ENCODE peak calls at places on chromosomes 13 and 19, in seven cellular contexts. One of them, this sample, is unnamed.

GRCh38 chr13:110617326-110618072 is 2.2 kb downstream of the NAXD start:
- DNase-seq in D721Med: no peak
- DNase-seq in CD8-positive, alpha-beta T cell: no peak
- DNase-seq in H9: no peak
- DNase-seq in neural crest cell: no peak
- DNase-seq in right lobe of liver: no peak
- DNase-seq in nephron progenitor cell: no peak
- DNase-seq in this sample: no peak

GRCh38 chr13:36872621-36873020 is 47.4 kb downstream of the SMAD9 start:
- DNase-seq in D721Med: no peak
- DNase-seq in CD8-positive, alpha-beta T cell: no peak
- DNase-seq in H9: peak; percentile 51
- DNase-seq in neural crest cell: no peak
- DNase-seq in right lobe of liver: no peak
- DNase-seq in nephron progenitor cell: peak; percentile 6
- DNase-seq in this sample: no peak

GRCh38 chr13:114249062-114249461 is 14.4 kb downstream of the CDC16 start:
- DNase-seq in D721Med: no peak
- DNase-seq in CD8-positive, alpha-beta T cell: no peak
- DNase-seq in H9: no peak
- DNase-seq in neural crest cell: no peak
- DNase-seq in right lobe of liver: no peak
- DNase-seq in nephron progenitor cell: no peak
- DNase-seq in this sample: no peak

GRCh38 chr19:20359933-20360720 is 193.1 kb downstream of the ZNF486 start:
- DNase-seq in D721Med: peak; percentile 25
- DNase-seq in CD8-positive, alpha-beta T cell: no peak
- DNase-seq in H9: peak; percentile 64
- DNase-seq in neural crest cell: peak; percentile 26
- DNase-seq in right lobe of liver: no peak
- DNase-seq in nephron progenitor cell: no peak
- DNase-seq in this sample: peak; percentile 78

GRCh38 chr13:21458816-21459701 is at the start of gene ZDHHC20:
- DNase-seq in D721Med: peak; percentile 57
- DNase-seq in CD8-positive, alpha-beta T cell: peak; percentile 89
- DNase-seq in H9: peak; percentile 91
- DNase-seq in neural crest cell: peak; percentile 94
- DNase-seq in right lobe of liver: peak; percentile 94
- DNase-seq in nephron progenitor cell: peak; percentile 96
- DNase-seq in this sample: peak; percentile 94

GRCh38 chr19:13588953-13589833 is 82.9 kb upstream of the CACNA1A start:
- DNase-seq in D721Med: no peak
- DNase-seq in CD8-positive, alpha-beta T cell: peak; percentile 78
- DNase-seq in H9: peak; percentile 86
- DNase-seq in neural crest cell: peak; percentile 93
- DNase-seq in right lobe of liver: peak; percentile 74
- DNase-seq in nephron progenitor cell: peak; percentile 92
- DNase-seq in this sample: peak; percentile 92

GRCh38 chr19:33769208-33769607 is 27.5 kb upstream of the KCTD15 start:
- DNase-seq in D721Med: no peak
- DNase-seq in CD8-positive, alpha-beta T cell: no peak
- DNase-seq in H9: no peak
- DNase-seq in neural crest cell: no peak
- DNase-seq in right lobe of liver: no peak
- DNase-seq in nephron progenitor cell: no peak
- DNase-seq in this sample: no peak

GRCh38 chr19:33304760-33305647 is 2.7 kb upstream of the CEBPA start:
- DNase-seq in D721Med: no peak
- DNase-seq in CD8-positive, alpha-beta T cell: no peak
- DNase-seq in H9: peak; percentile 31
- DNase-seq in neural crest cell: no peak
- DNase-seq in right lobe of liver: peak; percentile 89
- DNase-seq in nephron progenitor cell: no peak
- DNase-seq in this sample: no peak

GRCh38 chr13:106762711-106763110 is 194.8 kb upstream of the ARGLU1 start:
- DNase-seq in D721Med: no peak
- DNase-seq in CD8-positive, alpha-beta T cell: no peak
- DNase-seq in H9: no peak
- DNase-seq in neural crest cell: no peak
- DNase-seq in right lobe of liver: no peak
- DNase-seq in nephron progenitor cell: no peak
- DNase-seq in this sample: no peak

GRCh38 chr13:23790591-23791170 is 98.5 kb downstream of the MIPEP start:
- DNase-seq in D721Med: no peak
- DNase-seq in CD8-positive, alpha-beta T cell: no peak
- DNase-seq in H9: no peak
- DNase-seq in neural crest cell: no peak
- DNase-seq in right lobe of liver: no peak
- DNase-seq in nephron progenitor cell: no peak
- DNase-seq in this sample: no peak

GRCh38 chr13:81171065-81171647 is 830.2 kb upstream of the SPRY2 start:
- DNase-seq in D721Med: no peak
- DNase-seq in CD8-positive, alpha-beta T cell: no peak
- DNase-seq in H9: no peak
- DNase-seq in neural crest cell: no peak
- DNase-seq in right lobe of liver: no peak
- DNase-seq in nephron progenitor cell: no peak
- DNase-seq in this sample: no peak

GRCh38 chr19:34274827-34275625 is 20.7 kb downstream of the GARRE1 start:
- DNase-seq in D721Med: no peak
- DNase-seq in CD8-positive, alpha-beta T cell: no peak
- DNase-seq in H9: no peak
- DNase-seq in neural crest cell: no peak
- DNase-seq in right lobe of liver: no peak
- DNase-seq in nephron progenitor cell: no peak
- DNase-seq in this sample: no peak

GRCh38 chr13:98169331-98169730 is 7.7 kb downstream of the RNF113B start:
- DNase-seq in D721Med: no peak
- DNase-seq in CD8-positive, alpha-beta T cell: no peak
- DNase-seq in H9: no peak
- DNase-seq in neural crest cell: no peak
- DNase-seq in right lobe of liver: no peak
- DNase-seq in nephron progenitor cell: no peak
- DNase-seq in this sample: no peak

GRCh38 chr13:48804836-48805601 is 151.3 kb downstream of the CYSLTR2 start:
- DNase-seq in D721Med: no peak
- DNase-seq in CD8-positive, alpha-beta T cell: no peak
- DNase-seq in H9: no peak
- DNase-seq in neural crest cell: no peak
- DNase-seq in right lobe of liver: no peak
- DNase-seq in nephron progenitor cell: no peak
- DNase-seq in this sample: no peak

GRCh38 chr13:29500426-29500825 is 95.1 kb downstream of the SLC7A1 start:
- DNase-seq in D721Med: no peak
- DNase-seq in CD8-positive, alpha-beta T cell: no peak
- DNase-seq in H9: no peak
- DNase-seq in neural crest cell: no peak
- DNase-seq in right lobe of liver: no peak
- DNase-seq in nephron progenitor cell: no peak
- DNase-seq in this sample: no peak

GRCh38 chr13:112715715-112716460 is 26.1 kb downstream of the ATP11A start:
- DNase-seq in D721Med: no peak
- DNase-seq in CD8-positive, alpha-beta T cell: no peak
- DNase-seq in H9: no peak
- DNase-seq in neural crest cell: no peak
- DNase-seq in right lobe of liver: no peak
- DNase-seq in nephron progenitor cell: no peak
- DNase-seq in this sample: no peak

GRCh38 chr19:35501684-35502083 is 11.4 kb upstream of the KRTDAP start:
- DNase-seq in D721Med: no peak
- DNase-seq in CD8-positive, alpha-beta T cell: no peak
- DNase-seq in H9: no peak
- DNase-seq in neural crest cell: no peak
- DNase-seq in right lobe of liver: no peak
- DNase-seq in nephron progenitor cell: no peak
- DNase-seq in this sample: no peak

GRCh38 chr13:97067342-97067895 is 73.1 kb upstream of the OXGR1 start:
- DNase-seq in D721Med: no peak
- DNase-seq in CD8-positive, alpha-beta T cell: no peak
- DNase-seq in H9: no peak
- DNase-seq in neural crest cell: no peak
- DNase-seq in right lobe of liver: no peak
- DNase-seq in nephron progenitor cell: no peak
- DNase-seq in this sample: no peak

GRCh38 chr13:109816979-109817275 is 30.5 kb upstream of the IRS2 start:
- DNase-seq in D721Med: no peak
- DNase-seq in CD8-positive, alpha-beta T cell: no peak
- DNase-seq in H9: no peak
- DNase-seq in neural crest cell: no peak
- DNase-seq in right lobe of liver: no peak
- DNase-seq in nephron progenitor cell: no peak
- DNase-seq in this sample: no peak

GRCh38 chr13:110651726-110652230 is 36.4 kb downstream of the NAXD start:
- DNase-seq in D721Med: no peak
- DNase-seq in CD8-positive, alpha-beta T cell: no peak
- DNase-seq in H9: no peak
- DNase-seq in neural crest cell: no peak
- DNase-seq in right lobe of liver: no peak
- DNase-seq in nephron progenitor cell: no peak
- DNase-seq in this sample: no peak

GRCh38 chr19:15437355-15438123 is 12.2 kb downstream of the WIZ start:
- DNase-seq in D721Med: no peak
- DNase-seq in CD8-positive, alpha-beta T cell: no peak
- DNase-seq in H9: no peak
- DNase-seq in neural crest cell: no peak
- DNase-seq in right lobe of liver: no peak
- DNase-seq in nephron progenitor cell: no peak
- DNase-seq in this sample: no peak
- TF ChIP-seq CTCF in D721Med: peak; percentile 1
- TF ChIP-seq CTCF in CD8-positive, alpha-beta T cell: no peak
- TF ChIP-seq CTCF in H9: no peak
- TF ChIP-seq CTCF in neural crest cell: no peak
- TF ChIP-seq CTCF in right lobe of liver: no peak
- TF ChIP-seq CTCF in nephron progenitor cell: no peak
- TF ChIP-seq CTCF in this sample: no peak

DNA sequence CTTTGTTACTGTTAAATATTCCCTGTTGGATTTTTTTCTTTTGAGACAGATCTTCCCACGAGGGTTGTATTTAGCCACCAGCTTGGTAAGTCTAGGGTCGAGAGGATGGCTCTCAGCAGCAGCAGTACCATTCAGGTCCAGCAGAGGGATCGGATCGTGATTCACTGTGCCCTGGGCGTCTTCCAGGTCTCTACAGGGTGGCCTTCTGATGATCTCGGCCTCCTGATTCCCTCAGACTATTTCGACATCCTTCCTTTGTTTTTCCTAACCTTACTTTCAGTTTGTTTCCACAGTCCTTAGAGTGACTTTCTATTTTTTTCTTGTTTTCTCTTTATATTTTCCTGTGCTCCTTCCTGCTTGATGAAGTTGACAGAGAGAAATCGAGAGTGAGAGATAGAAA is 1436.9 kb downstream of the UQCRFS1 start:
- DNase-seq in D721Med: no peak
- DNase-seq in CD8-positive, alpha-beta T cell: no peak
- DNase-seq in H9: peak; percentile 39
- DNase-seq in neural crest cell: no peak
- DNase-seq in right lobe of liver: no peak
- DNase-seq in nephron progenitor cell: no peak
- DNase-seq in this sample: no peak
- TF ChIP-seq CTCF in D721Med: no peak
- TF ChIP-seq CTCF in CD8-positive, alpha-beta T cell: no peak
- TF ChIP-seq CTCF in H9: peak; percentile 51
- TF ChIP-seq CTCF in neural crest cell: peak; percentile 37
- TF ChIP-seq CTCF in right lobe of liver: peak; percentile 12
- TF ChIP-seq CTCF in nephron progenitor cell: no peak
- TF ChIP-seq CTCF in this sample: peak; percentile 39

GRCh38 chr13:41060723-41061074 is 610 bp upstream of the WBP4 start:
- DNase-seq in D721Med: no peak
- DNase-seq in CD8-positive, alpha-beta T cell: peak; percentile 72
- DNase-seq in H9: peak; percentile 74
- DNase-seq in neural crest cell: peak; percentile 78
- DNase-seq in right lobe of liver: peak; percentile 88
- DNase-seq in nephron progenitor cell: peak; percentile 87
- DNase-seq in this sample: peak; percentile 80

GRCh38 chr13:41061914-41062837 is 867 bp downstream of the WBP4 start:
- DNase-seq in D721Med: no peak
- DNase-seq in CD8-positive, alpha-beta T cell: no peak
- DNase-seq in H9: no peak
- DNase-seq in neural crest cell: no peak
- DNase-seq in right lobe of liver: no peak
- DNase-seq in nephron progenitor cell: no peak
- DNase-seq in this sample: no peak

GRCh38 chr13:41059466-41059865 is 1.8 kb upstream of the WBP4 start:
- DNase-seq in D721Med: no peak
- DNase-seq in CD8-positive, alpha-beta T cell: no peak
- DNase-seq in H9: no peak
- DNase-seq in neural crest cell: no peak
- DNase-seq in right lobe of liver: no peak
- DNase-seq in nephron progenitor cell: no peak
- DNase-seq in this sample: no peak

GRCh38 chr13:41059896-41060722 is 1.2 kb upstream of the WBP4 start:
- DNase-seq in D721Med: no peak
- DNase-seq in CD8-positive, alpha-beta T cell: peak; percentile 51
- DNase-seq in H9: peak; percentile 91
- DNase-seq in neural crest cell: peak; percentile 80
- DNase-seq in right lobe of liver: peak; percentile 95
- DNase-seq in nephron progenitor cell: peak; percentile 87
- DNase-seq in this sample: peak; percentile 89

DNA sequence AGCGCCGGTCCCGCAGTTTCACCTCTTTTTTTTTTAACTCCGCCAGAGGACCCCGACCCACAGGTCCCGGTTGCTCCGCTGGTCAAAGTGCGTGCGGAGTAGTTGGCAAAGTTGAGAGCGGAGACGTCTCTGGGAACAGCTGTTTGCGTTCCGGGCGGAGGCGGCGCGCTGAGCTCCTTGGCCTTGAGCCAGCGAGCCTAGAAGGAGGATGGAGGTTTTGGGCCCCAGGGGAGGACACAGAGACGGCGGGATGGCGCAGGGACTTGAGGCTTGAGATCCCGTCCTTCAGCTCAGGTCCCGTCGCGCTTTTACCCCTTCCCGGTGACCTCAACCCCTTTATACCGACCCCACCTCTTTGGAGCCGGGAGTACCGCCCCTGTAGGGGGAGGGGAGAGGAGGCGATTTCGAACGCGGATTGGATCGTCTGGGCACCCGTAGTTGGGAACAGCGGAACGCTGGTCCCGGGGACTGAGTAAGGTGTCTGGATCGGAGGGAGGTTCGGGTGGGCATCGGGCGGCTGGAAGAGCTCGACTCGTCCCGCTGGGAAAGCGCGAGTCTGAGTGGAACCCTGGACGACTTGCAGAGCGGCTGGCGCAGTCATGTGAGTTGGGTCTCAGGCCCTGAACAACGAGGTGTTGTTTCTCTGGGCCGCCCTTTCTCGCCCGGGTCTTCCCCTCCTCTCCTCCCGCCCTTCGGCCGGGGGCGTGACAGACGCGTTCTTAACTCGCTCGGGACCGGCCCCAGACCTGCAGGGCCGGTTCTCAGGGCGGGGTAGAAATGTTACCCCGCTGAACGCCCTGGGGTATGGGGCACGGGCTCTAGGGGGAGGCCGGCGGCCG is at the start of gene WBP4:
- DNase-seq in D721Med: peak; percentile 61
- DNase-seq in CD8-positive, alpha-beta T cell: peak; percentile 74
- DNase-seq in H9: peak; percentile 95
- DNase-seq in neural crest cell: peak; percentile 94
- DNase-seq in right lobe of liver: peak; percentile 97
- DNase-seq in nephron progenitor cell: peak; percentile 86
- DNase-seq in this sample: peak; percentile 95
- TF ChIP-seq CTCF in D721Med: no peak
- TF ChIP-seq CTCF in CD8-positive, alpha-beta T cell: no peak
- TF ChIP-seq CTCF in H9: no peak
- TF ChIP-seq CTCF in neural crest cell: no peak
- TF ChIP-seq CTCF in right lobe of liver: no peak
- TF ChIP-seq CTCF in nephron progenitor cell: no peak
- TF ChIP-seq CTCF in this sample: no peak

GRCh38 chr13:73228546-73228945 is 169.7 kb downstream of the KLF5 start:
- DNase-seq in D721Med: no peak
- DNase-seq in CD8-positive, alpha-beta T cell: no peak
- DNase-seq in H9: no peak
- DNase-seq in neural crest cell: no peak
- DNase-seq in right lobe of liver: no peak
- DNase-seq in nephron progenitor cell: no peak
- DNase-seq in this sample: no peak
- TF ChIP-seq CTCF in D721Med: no peak
- TF ChIP-seq CTCF in CD8-positive, alpha-beta T cell: no peak
- TF ChIP-seq CTCF in H9: no peak
- TF ChIP-seq CTCF in neural crest cell: no peak
- TF ChIP-seq CTCF in right lobe of liver: peak; percentile 20
- TF ChIP-seq CTCF in nephron progenitor cell: no peak
- TF ChIP-seq CTCF in this sample: no peak